ENCODE peak calls at places on chromosomes 4 and X, in seven cellular contexts. S is ovary; G is cardiac muscle cell; T is GM13976; R is suprapubic skin; O is CD8-positive, alpha-beta T cell; D is A673. Z is an unnamed sample.

GRCh38 chr4:125664091-125664767 is 349.5 kb downstream of the FAT4 start:
- DNase-seq in O (no peak), D (no peak), G (no peak), T (no peak), R (no peak), S (no peak), Z (no peak)

GRCh38 chr4:61070269-61070668 is 129.9 kb upstream of the ADGRL3 start:
- DNase-seq in D (no peak), G (no peak), S (no peak), R (no peak), O (no peak), T (no peak), Z (no peak)

GRCh38 chr4:95839891-95840290 is at the start of gene PDHA2:
- DNase-seq in G (no peak), O (no peak), R (peak; percentile 47), T (no peak), D (no peak), S (no peak), Z (no peak)

GRCh38 chr4:26406346-26406975 is 83.8 kb downstream of the CCKAR start:
- DNase-seq in O (no peak), T (no peak), R (no peak), S (no peak), G (no peak), D (peak; percentile 19), Z (no peak)

GRCh38 chr4:14726441-14727405 is 275.6 kb upstream of the CPEB2 start:
- DNase-seq in G (peak; percentile 24), O (no peak), R (no peak), D (no peak), S (no peak), T (no peak), Z (no peak)

GRCh38 chr4:13524504-13525243 is 19.6 kb downstream of the NKX3-2 start:
- DNase-seq in D (no peak), O (no peak), T (no peak), G (peak; percentile 51), R (no peak), S (no peak), Z (no peak)

GRCh38 chrX:151966236-151966635 is 8.2 kb downstream of the GABRE start:
- DNase-seq in R (no peak), D (no peak), G (no peak), S (no peak), T (no peak), O (no peak), Z (no peak)

GRCh38 chrX:108304210-108304609 is 134.0 kb downstream of the COL4A6 start:
- DNase-seq in S (no peak), T (no peak), O (no peak), R (no peak), G (peak; percentile 52), D (peak; percentile 24), Z (no peak)

GRCh38 chr4:123921339-123921738 is 524.7 kb downstream of the SPRY1 start:
- DNase-seq in R (no peak), O (no peak), G (no peak), D (peak; percentile 35), T (no peak), S (no peak), Z (no peak)

GRCh38 chr4:2168469-2169319 is 73.2 kb downstream of the HAUS3 start:
- DNase-seq in R (no peak), O (no peak), S (no peak), G (no peak), D (no peak), T (no peak), Z (no peak)

GRCh38 chr4:46329118-46329976 is 60.6 kb downstream of the GABRA2 start:
- DNase-seq in S (no peak), G (peak; percentile 77), O (no peak), T (peak; percentile 1), D (peak; percentile 66), R (no peak), Z (no peak)

GRCh38 chr4:117987464-117987863 is 46.8 kb upstream of the NDST3 start:
- DNase-seq in G (peak; percentile 4), S (no peak), D (peak; percentile 32), R (no peak), T (no peak), O (no peak), Z (no peak)

GRCh38 chrX:50762578-50762977 is 51.4 kb downstream of the SHROOM4 start:
- DNase-seq in O (no peak), D (no peak), G (no peak), T (no peak), R (no peak), S (no peak), Z (no peak)

GRCh38 chr4:26372076-26372475 is 51.3 kb downstream of the RBPJ start:
- DNase-seq in G (no peak), D (no peak), T (no peak), O (no peak), R (no peak), S (no peak), Z (no peak)

GRCh38 chr4:188534917-188535316 is 395.7 kb downstream of the TRIML1 start:
- DNase-seq in R (no peak), T (no peak), S (no peak), D (no peak), G (no peak), O (no peak), Z (no peak)

GRCh38 chrX:65635371-65635770 is 32.1 kb upstream of the MSN start:
- DNase-seq in S (peak; percentile 64), R (no peak), G (peak; percentile 40), D (no peak), T (no peak), O (no peak), Z (no peak)

GRCh38 chr4:156800463-156800862 is 171.1 kb downstream of the PDGFC start:
- DNase-seq in R (no peak), D (no peak), O (no peak), G (no peak), T (no peak), S (no peak), Z (no peak)

GRCh38 chrX:14029039-14029424 is 660 bp downstream of the GEMIN8 start:
- DNase-seq in D (peak; percentile 6), T (no peak), G (no peak), R (no peak), S (no peak), O (no peak), Z (no peak)

GRCh38 chr4:123234966-123235365 is 161.6 kb upstream of the SPRY1 start:
- DNase-seq in R (no peak), T (no peak), G (no peak), O (no peak), S (no peak), D (no peak), Z (no peak)

GRCh38 chr4:60201052-60201673 is 999.0 kb upstream of the ADGRL3 start:
- DNase-seq in T (peak; percentile 27), S (no peak), G (peak; percentile 66), R (no peak), D (peak; percentile 29), O (no peak), Z (no peak)

GRCh38 chr4:16661813-16662212 is 236.6 kb downstream of the LDB2 start:
- DNase-seq in R (no peak), S (no peak), D (no peak), G (no peak), O (no peak), T (no peak), Z (no peak)

GRCh38 chr4:78057135-78057599 is at the start of gene FRAS1:
- DNase-seq in O (no peak), G (peak; percentile 53), R (peak; percentile 63), T (peak; percentile 40), D (peak; percentile 17), S (peak; percentile 8), Z (peak; percentile 84)

GRCh38 chr4:85607624-85608023 is 132.7 kb downstream of the ARHGAP24 start:
- DNase-seq in R (no peak), S (no peak), D (no peak), T (no peak), O (no peak), G (no peak), Z (no peak)

GRCh38 chr4:19857405-19857804 is 394.3 kb upstream of the SLIT2 start:
- DNase-seq in T (no peak), D (peak; percentile 13), R (no peak), O (no peak), G (peak; percentile 64), S (no peak), Z (no peak)

GRCh38 chr4:791866-792630 is 33.9 kb downstream of the CPLX1 start:
- DNase-seq in D (peak; percentile 52), T (peak; percentile 64), S (no peak), O (no peak), G (peak; percentile 53), R (no peak), Z (no peak)
- TF ChIP-seq CTCF in D (peak; percentile 35), T (no peak), S (no peak), O (no peak), G (peak; percentile 18), R (no peak), Z (no peak)

DNA sequence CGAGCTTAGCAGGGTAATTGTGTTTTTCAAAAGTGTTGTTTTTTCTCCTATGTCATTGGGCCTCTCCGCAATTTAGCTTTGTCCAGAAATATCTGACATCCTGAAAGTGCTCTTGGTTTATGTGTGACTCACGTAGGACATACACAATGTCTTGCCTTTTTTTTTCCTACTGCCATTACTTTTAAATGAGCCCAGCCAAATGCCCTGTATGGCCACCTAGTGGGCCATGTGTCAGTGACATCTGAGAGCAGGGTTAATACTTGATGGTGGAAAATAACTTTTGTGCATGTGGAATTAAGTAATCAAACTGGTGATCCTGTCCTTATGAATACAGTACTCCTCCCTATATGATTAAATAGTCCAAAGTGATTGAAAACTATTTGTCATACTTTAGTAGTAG is 1411.1 kb upstream of the TENM3 start:
- DNase-seq in T (no peak), G (no peak), R (no peak), D (peak; percentile 17), S (no peak), O (no peak), Z (no peak)
- TF ChIP-seq CTCF in T (no peak), G (peak; percentile 8), R (no peak), D (peak; percentile 22), S (no peak), O (no peak), Z (no peak)

DNA sequence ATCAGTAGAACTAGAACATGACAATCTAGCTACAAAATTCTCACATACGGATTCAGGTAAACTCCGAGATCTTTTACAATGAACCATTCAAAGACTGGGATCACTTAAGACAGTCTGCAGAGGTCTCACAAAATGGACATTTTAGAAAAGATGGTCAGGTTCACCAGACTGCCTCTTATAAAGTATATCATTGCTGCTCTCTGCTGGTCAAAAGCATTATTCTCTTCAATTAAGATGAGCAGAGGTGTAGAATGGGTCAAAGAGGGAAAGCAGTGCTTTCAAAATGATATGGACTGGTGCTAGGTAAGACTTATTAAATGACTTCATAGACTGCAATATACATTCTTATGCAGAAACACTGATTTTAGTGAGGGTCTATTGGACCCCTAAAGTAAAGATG is 434.7 kb downstream of the PACRGL start:
- DNase-seq in D (peak; percentile 37), G (peak; percentile 34), R (no peak), O (no peak), S (no peak), T (no peak), Z (no peak)
- TF ChIP-seq CTCF in D (peak; percentile 40), G (no peak), R (no peak), O (no peak), S (no peak), T (no peak), Z (no peak)

DNA sequence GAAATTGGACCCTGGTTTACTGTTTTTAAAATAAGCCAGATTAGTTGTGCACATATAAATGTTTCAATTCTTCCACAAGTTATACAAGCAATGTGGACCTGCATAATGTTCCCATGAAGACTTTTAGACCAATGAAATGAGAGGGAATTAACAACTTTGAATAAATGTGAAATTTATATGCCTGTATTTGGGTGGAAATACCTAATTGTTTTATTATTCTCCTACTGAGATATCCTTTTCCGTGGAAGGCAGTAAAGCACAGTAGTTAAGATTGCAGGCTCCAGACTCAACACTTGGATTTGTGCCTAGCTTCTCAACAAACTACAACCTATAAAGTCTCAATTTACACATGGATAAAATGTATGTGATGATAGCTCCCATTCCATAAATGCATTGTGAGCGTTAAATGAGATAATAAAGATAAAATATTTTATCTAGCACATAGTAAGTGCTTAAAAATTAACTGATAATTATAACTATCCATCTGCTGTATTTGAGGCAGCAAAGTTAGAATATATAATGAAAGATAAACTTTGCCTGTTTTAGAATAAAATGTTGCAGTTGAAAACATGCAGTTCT is 857.8 kb downstream of the CENPC start:
- DNase-seq in G (no peak), S (no peak), T (no peak), D (peak; percentile 9), O (no peak), R (no peak), Z (no peak)
- TF ChIP-seq CTCF in G (no peak), S (no peak), T (no peak), D (no peak), O (no peak), R (no peak), Z (no peak)